ENCODE peak calls at places on chromosomes 13 and 19, in seven cellular contexts. V is breast epithelium, L is transverse colon, Q is AG10803, B is sigmoid colon, G is GM23338, F is mucosa of descending colon. I is an unnamed sample.
A peak's percentile ranks its signal among the peaks of the same experiment; 100 is the strongest.

GRCh38 chr19:50838239-50838638 is 4.9 kb upstream of the KLK15 start:
- DNase-seq in F (no peak), Q (no peak), L (no peak), B (peak; percentile 21), V (no peak), G (peak; percentile 65), I (no peak)

GRCh38 chr19:33071887-33072286 is 7.2 kb upstream of the RHPN2 start:
- DNase-seq in F (no peak), V (no peak), Q (no peak), G (no peak), L (peak; percentile 52), B (no peak), I (no peak)

GRCh38 chr19:24140099-24140498 is 53.1 kb downstream of the ZNF254 start:
- DNase-seq in L (no peak), Q (peak; percentile 71), B (no peak), F (no peak), G (no peak), V (no peak), I (peak; percentile 61)

GRCh38 chr13:113455384-113455783 is 2.1 kb upstream of the ADPRHL1 start:
- DNase-seq in Q (no peak), F (no peak), V (no peak), L (no peak), G (no peak), B (no peak), I (no peak)

GRCh38 chr13:101785858-101786257 is 333.4 kb downstream of the ITGBL1 start:
- DNase-seq in Q (peak; percentile 6), F (no peak), G (peak; percentile 77), V (no peak), B (no peak), L (no peak), I (peak; percentile 41)

GRCh38 chr13:77026255-77026782 is 640 bp downstream of the FBXL3 start:
- DNase-seq in F (peak; percentile 95), V (peak; percentile 85), B (peak; percentile 90), Q (peak; percentile 69), G (peak; percentile 63), L (peak; percentile 94), I (peak; percentile 55)

GRCh38 chr19:40611096-40611495 is 9.9 kb downstream of the LTBP4 start:
- DNase-seq in F (peak; percentile 64), V (no peak), B (no peak), Q (no peak), G (no peak), L (peak; percentile 64), I (no peak)

GRCh38 chr13:106210327-106210726 is 325.1 kb downstream of the EFNB2 start:
- DNase-seq in L (no peak), Q (no peak), V (no peak), B (no peak), G (no peak), F (no peak), I (no peak)

GRCh38 chr19:10260141-10260584 is 8.1 kb downstream of the MRPL4 start:
- DNase-seq in Q (no peak), F (no peak), V (no peak), G (no peak), B (no peak), L (no peak), I (no peak)

GRCh38 chr13:77337159-77337558 is 10.3 kb upstream of the MYCBP2 start:
- DNase-seq in V (no peak), F (no peak), B (no peak), L (no peak), G (no peak), Q (no peak), I (no peak)

GRCh38 chr13:97392020-97392419 is 41.9 kb upstream of the RAP2A start:
- DNase-seq in L (no peak), F (no peak), B (no peak), G (no peak), Q (no peak), V (no peak), I (no peak)

GRCh38 chr19:2087621-2088100 is 8.5 kb downstream of the MOB3A start:
- DNase-seq in B (no peak), F (no peak), V (no peak), L (peak; percentile 50), Q (no peak), G (no peak), I (no peak)
- TF ChIP-seq CTCF in B (no peak), F (no peak), V (no peak), L (no peak), Q (no peak), G (no peak), I (no peak)

GRCh38 chr13:29923554-29924481 is 73.4 kb upstream of the UBL3 start:
- DNase-seq in Q (peak; percentile 99), L (peak; percentile 91), V (peak; percentile 80), G (peak; percentile 87), F (peak; percentile 90), B (peak; percentile 90), I (peak; percentile 99)

GRCh38 chr13:29922896-29923295 is 72.5 kb upstream of the UBL3 start:
- DNase-seq in V (no peak), B (no peak), G (no peak), L (no peak), F (no peak), Q (peak; percentile 79), I (peak; percentile 82)

GRCh38 chr13:29924482-29924884 is 74.1 kb upstream of the UBL3 start:
- DNase-seq in V (no peak), B (no peak), L (no peak), Q (peak; percentile 81), F (no peak), G (no peak), I (peak; percentile 79)

GRCh38 chr13:29921542-29921941 is 71.1 kb upstream of the UBL3 start:
- DNase-seq in L (no peak), F (no peak), B (no peak), G (no peak), Q (no peak), V (no peak), I (no peak)

DNA sequence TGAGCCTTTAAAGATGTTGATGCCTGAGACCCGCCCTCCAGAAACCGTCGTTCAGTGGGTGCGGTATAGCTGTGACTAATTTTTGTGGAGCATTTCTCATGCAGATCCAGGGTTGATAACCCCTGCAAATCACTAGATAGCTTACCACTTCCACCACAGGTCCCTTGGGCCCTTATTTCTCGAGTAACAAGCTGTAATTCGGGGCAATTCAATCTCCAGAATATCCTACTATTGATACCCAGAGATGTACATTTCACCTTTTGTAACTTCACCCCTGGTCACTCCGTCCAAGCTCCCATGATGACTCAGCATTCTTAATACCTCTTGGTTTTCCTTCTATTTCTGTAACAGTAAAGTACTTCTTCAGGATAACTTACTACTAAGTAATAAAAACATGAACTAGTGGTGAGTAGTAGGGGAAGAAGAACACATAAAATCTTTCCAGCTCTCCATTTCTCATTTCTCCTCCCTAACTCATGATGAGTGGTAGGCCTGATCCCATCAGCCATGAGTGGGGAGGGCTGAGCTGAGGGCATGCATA is 71.9 kb upstream of the UBL3 start:
- DNase-seq in L (no peak), B (no peak), G (no peak), V (no peak), F (no peak), Q (no peak), I (peak; percentile 79)
- H3K4me3 ChIP-seq in L (no peak overlapping the region), B (no peak overlapping the region), G (no peak overlapping the region), V (no peak overlapping the region), F (no peak overlapping the region), Q (no peak overlapping the region), I (no peak overlapping the region)

DNA sequence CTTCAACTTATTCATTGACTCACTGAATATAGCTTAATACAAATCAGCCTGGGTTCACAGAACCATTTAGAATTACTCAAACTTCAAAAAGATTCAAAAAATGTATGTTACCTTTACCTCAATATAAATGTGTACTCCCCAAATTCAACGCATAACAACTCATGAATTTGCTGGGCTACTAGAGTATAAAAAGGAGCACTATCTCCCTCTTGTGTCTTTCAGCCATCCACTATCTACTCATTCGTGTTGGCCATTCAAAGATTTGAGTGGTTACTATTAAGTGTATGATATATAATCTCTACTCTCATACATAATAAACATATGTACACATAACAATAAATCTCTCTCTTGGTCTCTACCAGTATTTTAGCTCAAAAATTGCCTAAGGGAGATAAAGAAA is 20.3 kb downstream of the INTS6 start:
- DNase-seq in V (no peak), F (no peak), L (no peak), B (no peak), G (peak; percentile 24), Q (no peak), I (no peak)
- TF ChIP-seq CTCF in V (no peak), F (no peak), L (no peak), B (no peak), G (peak; percentile 32), Q (no peak), I (no peak)

GRCh38 chr19:20371911-20372310 is 193.7 kb downstream of the ZNF737 start:
- DNase-seq in Q (no peak), V (no peak), L (no peak), G (peak; percentile 34), F (no peak), B (no peak), I (no peak)
- H3K4me3 ChIP-seq in Q (no peak overlapping the region), V (no peak overlapping the region), L (no peak overlapping the region), G (peak overlapping the region; percentile 13), F (no peak overlapping the region), B (no peak overlapping the region), I (no peak overlapping the region)

GRCh38 chr19:12947702-12948596 is 2.3 kb downstream of the RAD23A start:
- DNase-seq in B (no peak), L (no peak), V (no peak), Q (no peak), G (no peak), F (no peak), I (no peak)

GRCh38 chr19:12946092-12946845 is 607 bp downstream of the RAD23A start:
- DNase-seq in Q (peak; percentile 80), F (peak; percentile 75), L (peak; percentile 74), G (peak; percentile 95), V (peak; percentile 75), B (peak; percentile 85), I (peak; percentile 88)

GRCh38 chr19:12945479-12946091 is at the start of gene RAD23A:
- DNase-seq in G (peak; percentile 99), B (peak; percentile 99), Q (peak; percentile 97), L (peak; percentile 99), V (peak; percentile 97), F (peak; percentile 99), I (peak; percentile 99)

GRCh38 chr19:12949363-12950284 is 4.0 kb downstream of the RAD23A start:
- DNase-seq in Q (no peak), L (no peak), F (no peak), G (no peak), V (no peak), B (no peak), I (no peak)

DNA sequence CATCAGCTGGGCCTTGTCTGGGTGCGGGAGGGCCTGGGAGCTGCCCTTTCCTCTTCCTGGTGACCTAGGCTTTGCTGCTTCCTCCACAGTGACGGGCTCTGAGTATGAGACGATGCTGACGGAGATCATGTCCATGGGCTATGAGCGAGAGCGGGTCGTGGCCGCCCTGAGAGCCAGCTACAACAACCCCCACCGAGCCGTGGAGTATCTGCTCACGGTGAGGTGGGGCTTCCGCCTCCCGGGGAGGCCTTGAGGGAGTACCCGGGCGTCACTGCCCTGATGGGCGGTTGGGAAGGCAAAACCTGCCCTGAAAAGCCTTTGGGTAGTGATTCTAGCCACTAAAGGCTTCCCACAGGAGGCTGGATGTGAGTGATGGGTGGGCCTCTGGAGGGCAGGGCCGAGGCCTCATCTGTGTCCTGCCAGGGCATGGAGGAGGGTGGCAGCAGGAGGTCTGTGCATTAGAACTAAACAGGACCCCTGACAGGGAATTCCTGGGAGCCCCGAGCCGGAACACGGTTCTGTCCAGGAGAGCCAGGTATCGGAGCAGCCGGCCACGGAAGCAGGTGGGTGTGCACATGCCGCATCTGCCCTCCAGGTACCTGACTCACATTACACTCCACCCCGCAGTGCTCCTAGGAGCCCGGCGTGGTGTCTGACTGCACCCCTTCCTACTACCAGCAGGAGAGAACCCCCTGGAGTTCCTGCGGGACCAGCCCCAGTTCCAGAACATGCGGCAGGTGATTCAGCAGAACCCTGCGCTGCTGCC is 3.1 kb downstream of the RAD23A start:
- DNase-seq in B (no peak), L (no peak), G (no peak), V (no peak), F (no peak), Q (no peak), I (no peak)
- TF ChIP-seq CTCF in B (no peak), L (no peak), G (no peak), V (no peak), F (no peak), Q (no peak), I (no peak)

I was measured in astrocyte of the spinal cord.